ENCODE peak calls at places on chromosomes 4 and X, in four cellular contexts. C is left ventricle myocardium inferior, D is PC-3, X is left lung. J is an unnamed sample.

GRCh38 chrX:24466025-24466424 is 939 bp downstream of the PDK3 start:
- DNase-seq in C (no peak), D (no peak), X (no peak), J (no peak)

GRCh38 chr4:148355442-148356123 is 86.6 kb downstream of the NR3C2 start:
- DNase-seq in C (no peak), D (no peak), X (no peak), J (no peak)

GRCh38 chr4:23163649-23164436 is 471.1 kb downstream of the GBA3 start:
- DNase-seq in C (no peak), D (peak), X (no peak), J (no peak)

GRCh38 chr4:92843784-92844183 is 540.0 kb downstream of the GRID2 start:
- DNase-seq in C (no peak), D (no peak), X (no peak), J (no peak)

GRCh38 chr4:81220269-81220668 is 5.2 kb upstream of the PRKG2 start:
- DNase-seq in C (no peak), D (no peak), X (no peak), J (no peak)

GRCh38 chr4:879730-880079 is 52.4 kb downstream of the GAK start:
- DNase-seq in C (no peak), D (no peak), X (no peak), J (no peak)

GRCh38 chrX:9310596-9310995 is 154.3 kb upstream of the TBL1X start:
- DNase-seq in C (no peak), D (peak), X (no peak), J (no peak)

GRCh38 chrX:154602766-154603437 is 16.2 kb downstream of the CTAG1B start:
- DNase-seq in C (no peak), D (no peak), X (no peak), J (no peak)

GRCh38 chr4:107721436-107722090 is 1.5 kb upstream of the PAPSS1 start:
- DNase-seq in C (no peak), D (no peak), X (peak), J (no peak)

GRCh38 chrX:101658661-101659477 is 781 bp downstream of the ARMCX2 start:
- DNase-seq in C (peak), D (peak), X (peak), J (no peak)

GRCh38 chrX:109732319-109732779 is 708 bp downstream of the ACSL4 start:
- DNase-seq in C (no peak), D (peak), X (no peak), J (no peak)
- H3K27ac ChIP-seq in C (peak), D (peak), X (peak), J (peak)

GRCh38 chrX:123859828-123860505 is at the start of gene XIAP:
- DNase-seq in C (peak), D (peak), X (peak), J (peak)
- H3K27ac ChIP-seq in C (peak), D (peak), X (peak), J (peak)

GRCh38 chrX:130081421-130082045 is 28.8 kb downstream of the ELF4 start:
- DNase-seq in C (no peak), D (no peak), X (no peak), J (no peak)

GRCh38 chrX:130080791-130081367 is 29.4 kb downstream of the ELF4 start:
- DNase-seq in C (no peak), D (no peak), X (no peak), J (no peak)

GRCh38 chrX:130083107-130083490 is 27.2 kb downstream of the ELF4 start:
- DNase-seq in C (no peak), D (no peak), X (no peak), J (no peak)

GRCh38 chrX:130083656-130084382 is 26.5 kb downstream of the ELF4 start:
- DNase-seq in C (no peak), D (no peak), X (peak), J (no peak)

DNA sequence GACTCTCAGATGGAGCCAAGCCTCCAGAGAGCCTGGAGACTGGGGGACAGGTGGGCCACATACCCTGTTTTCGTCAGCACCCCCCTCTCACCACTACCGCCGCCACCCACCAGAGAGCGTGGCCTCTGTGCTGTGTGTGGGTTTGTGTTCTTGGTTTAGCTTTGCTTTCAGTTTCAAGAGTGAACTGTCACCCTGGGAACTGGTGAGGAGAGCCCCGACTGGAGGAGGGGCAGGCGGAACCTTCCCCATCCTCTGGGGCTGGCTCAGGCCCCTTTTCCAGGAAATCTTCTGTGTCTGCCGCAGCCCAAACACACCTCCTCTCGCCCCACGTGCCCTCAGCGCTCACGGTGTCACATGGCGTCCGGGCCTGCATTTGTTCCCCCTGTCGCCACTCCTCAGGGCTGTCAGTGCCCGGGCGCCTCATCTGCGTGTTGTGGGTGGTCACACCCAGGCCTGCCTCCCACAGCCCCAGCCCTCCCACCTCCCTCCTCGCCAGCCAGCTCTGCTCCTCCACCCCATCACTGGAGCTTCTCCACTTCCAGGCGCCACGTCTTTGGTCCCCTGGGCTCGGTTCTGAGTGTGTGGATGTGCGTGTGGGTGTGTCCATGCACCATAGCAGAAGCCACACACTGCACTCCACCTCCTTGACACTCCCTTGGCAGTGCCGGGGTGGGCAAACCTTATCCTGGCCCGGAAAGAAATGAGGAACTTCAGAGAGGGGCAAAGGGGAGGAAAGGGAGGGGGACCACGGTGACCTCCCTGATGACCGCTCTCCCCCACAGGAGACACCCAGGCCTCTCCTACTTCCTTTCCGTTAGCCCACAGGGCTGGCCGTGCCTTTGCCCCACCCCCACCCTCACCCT is 27.8 kb downstream of the ELF4 start:
- DNase-seq in C (peak), D (no peak), X (peak), J (no peak)
- H3K27ac ChIP-seq in C (peak), D (no peak), X (peak), J (no peak)

GRCh38 chr4:118762146-118762545 is 73.8 kb downstream of the SEC24D start:
- DNase-seq in C (no peak), D (no peak), X (no peak), J (no peak)
- H3K27ac ChIP-seq in C (peak), D (no peak), X (no peak), J (no peak)

J was measured in RWPE2.